ENCODE peak calls at places on chromosome 12, in nine cellular contexts. Z is foreskin fibroblast; L is tibial artery; Q is fibroblast of pulmonary artery; B is lower lobe of right lung; Y is CD4-positive, alpha-beta T cell; M is mammary epithelial cell; R is choroid plexus epithelial cell; X is GM13977. I is an unnamed sample.

GRCh38 chr12:124828264-124829007 is 35.2 kb downstream of the SCARB1 start:
- DNase-seq in Q (no peak), Y (no peak), Z (peak), R (peak), M (peak), L (no peak), B (no peak), X (no peak), I (no peak)

GRCh38 chr12:46354111-46354798 is 18.3 kb downstream of the SLC38A2 start:
- DNase-seq in R (peak), M (no peak), L (no peak), Z (no peak), B (no peak), Q (no peak), Y (no peak), X (no peak), I (no peak)

GRCh38 chr12:131066886-131067490 is 113.3 kb downstream of the ADGRD1 start:
- DNase-seq in Y (no peak), Z (no peak), M (no peak), R (no peak), Q (no peak), B (no peak), X (no peak), L (peak), I (no peak)

GRCh38 chr12:2057041-2057792 is 4.4 kb downstream of the CACNA1C start:
- DNase-seq in L (peak), R (peak), X (peak), B (peak), M (peak), Z (no peak), Y (peak), Q (peak), I (no peak)

GRCh38 chr12:47082963-47083621 is 3.3 kb upstream of the AMIGO2 start:
- DNase-seq in R (peak), Z (peak), L (no peak), Q (peak), M (peak), Y (no peak), B (no peak), X (no peak), I (no peak)

GRCh38 chr12:88934163-88934747 is 354.0 kb upstream of the KITLG start:
- DNase-seq in Y (no peak), L (no peak), R (peak), M (peak), Z (no peak), Q (peak), X (no peak), B (no peak), I (no peak)

GRCh38 chr12:124190301-124191023 is 104.4 kb upstream of the RFLNA start:
- DNase-seq in B (no peak), Y (no peak), R (no peak), Z (no peak), M (no peak), L (no peak), X (no peak), Q (no peak), I (no peak)

GRCh38 chr12:111390894-111391293 is 14.8 kb upstream of the SH2B3 start:
- DNase-seq in L (no peak), Y (no peak), R (no peak), M (no peak), Q (no peak), B (no peak), Z (no peak), X (no peak), I (no peak)

GRCh38 chr12:117809509-117809908 is 159.3 kb downstream of the KSR2 start:
- DNase-seq in Q (no peak), Y (no peak), M (no peak), Z (no peak), L (no peak), R (no peak), X (no peak), B (no peak), I (no peak)

GRCh38 chr12:105107497-105108371 is at the start of gene WASHC4:
- DNase-seq in R (peak), L (peak), X (peak), Q (peak), M (peak), Z (peak), Y (peak), B (peak), I (peak)

GRCh38 chr12:112230136-112230535 is 104.8 kb downstream of the TRAFD1 start:
- DNase-seq in Z (no peak), M (no peak), X (no peak), Q (no peak), B (no peak), Y (no peak), R (no peak), L (no peak), I (no peak)

GRCh38 chr12:26493656-26494055 is 298.3 kb downstream of the SSPN start:
- DNase-seq in L (no peak), X (no peak), Z (no peak), M (peak), Y (no peak), Q (no peak), R (no peak), B (no peak), I (no peak)

GRCh38 chr12:131755305-131756113 is 44.6 kb downstream of the SFSWAP start:
- DNase-seq in X (peak), R (peak), Z (no peak), B (no peak), Q (peak), M (no peak), Y (no peak), L (no peak), I (no peak)

GRCh38 chr12:92502417-92503028 is 200.3 kb upstream of the PLEKHG7 start:
- DNase-seq in X (peak), M (no peak), B (no peak), Z (no peak), L (no peak), Y (no peak), Q (peak), R (peak), I (no peak)
- TF ChIP-seq CTCF in X (peak), M (peak), B (peak), Z (no peak), L (no peak), Y (no peak), Q (peak), R (peak), I (no peak)

GRCh38 chr12:52214421-52214802 is 18.6 kb upstream of the KRT7 start:
- DNase-seq in B (peak), L (no peak), Q (no peak), Y (no peak), R (no peak), M (no peak), Z (no peak), X (no peak), I (no peak)
- TF ChIP-seq CTCF in B (no peak), L (no peak), Q (no peak), Y (no peak), R (peak), M (no peak), Z (no peak), X (no peak), I (no peak)

GRCh38 chr12:90953956-90954421 is 987 bp downstream of the CCER1 start:
- DNase-seq in Q (no peak), B (no peak), R (no peak), Y (no peak), Z (no peak), X (no peak), L (no peak), M (no peak), I (no peak)
- TF ChIP-seq CTCF in Q (peak), B (peak), R (peak), Y (no peak), Z (no peak), X (peak), L (no peak), M (peak), I (no peak)

GRCh38 chr12:121581681-121582439 is 1.0 kb upstream of the KDM2B start:
- DNase-seq in Q (peak), B (no peak), Y (no peak), M (no peak), R (peak), Z (peak), X (no peak), L (peak), I (no peak)
- TF ChIP-seq CTCF in Q (no peak), B (no peak), Y (no peak), M (no peak), R (no peak), Z (no peak), X (no peak), L (no peak), I (no peak)

DNA sequence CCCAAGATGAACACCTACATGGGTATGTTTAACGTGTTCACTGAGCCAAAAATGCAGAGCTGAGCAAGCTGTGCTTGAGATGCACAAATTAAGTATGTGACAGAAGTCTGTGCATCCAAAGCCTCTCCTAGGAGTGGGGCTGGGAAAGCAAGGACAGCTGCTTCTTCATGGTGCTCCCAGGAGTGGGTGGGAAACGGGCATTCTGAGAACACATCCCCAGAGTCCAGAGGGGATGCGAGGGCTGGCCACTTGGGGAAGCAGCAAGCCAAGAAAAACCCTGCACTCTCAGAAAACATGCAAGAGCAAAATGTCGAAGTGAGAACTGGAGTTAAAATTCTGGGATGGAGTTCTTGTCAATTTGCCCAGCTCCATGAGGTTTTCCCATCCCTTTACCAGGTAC is 414.3 kb downstream of the BCAT1 start:
- DNase-seq in B (no peak), L (no peak), Q (no peak), Z (no peak), R (no peak), X (no peak), M (no peak), Y (no peak), I (no peak)
- TF ChIP-seq CTCF in B (no peak), L (no peak), Q (no peak), Z (no peak), R (peak), X (no peak), M (no peak), Y (no peak), I (no peak)

DNA sequence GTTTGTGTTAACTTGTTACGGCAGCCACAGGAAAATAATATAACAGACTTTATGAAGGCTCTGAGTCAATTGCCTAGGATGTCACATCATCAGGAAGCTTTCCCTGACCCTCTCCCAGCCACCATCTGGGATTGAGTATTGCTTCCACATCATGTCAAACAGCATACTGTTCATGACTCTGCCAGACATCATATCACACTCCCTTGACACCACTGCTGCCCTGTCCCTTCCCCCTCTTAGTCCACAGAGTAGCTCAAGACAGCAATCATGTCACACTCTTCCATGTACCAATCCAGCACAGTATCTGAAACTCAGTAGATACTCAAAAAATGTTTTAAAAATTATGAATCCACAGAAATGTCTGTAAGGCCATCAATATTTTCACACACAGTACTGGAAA is 168.0 kb downstream of the PIK3C2G start:
- DNase-seq in M (no peak), B (no peak), R (no peak), Z (peak), Y (no peak), Q (no peak), X (no peak), L (no peak), I (no peak)
- TF ChIP-seq CTCF in M (no peak), B (no peak), R (no peak), Z (no peak), Y (no peak), Q (no peak), X (no peak), L (no peak), I (no peak)

GRCh38 chr12:74229671-74230070 is 308.0 kb upstream of the ATXN7L3B start:
- DNase-seq in L (no peak), B (no peak), M (no peak), Q (no peak), Y (no peak), Z (no peak), X (no peak), R (no peak), I (no peak)
- TF ChIP-seq CTCF in L (no peak), B (no peak), M (no peak), Q (no peak), Y (no peak), Z (no peak), X (no peak), R (no peak), I (no peak)

DNA sequence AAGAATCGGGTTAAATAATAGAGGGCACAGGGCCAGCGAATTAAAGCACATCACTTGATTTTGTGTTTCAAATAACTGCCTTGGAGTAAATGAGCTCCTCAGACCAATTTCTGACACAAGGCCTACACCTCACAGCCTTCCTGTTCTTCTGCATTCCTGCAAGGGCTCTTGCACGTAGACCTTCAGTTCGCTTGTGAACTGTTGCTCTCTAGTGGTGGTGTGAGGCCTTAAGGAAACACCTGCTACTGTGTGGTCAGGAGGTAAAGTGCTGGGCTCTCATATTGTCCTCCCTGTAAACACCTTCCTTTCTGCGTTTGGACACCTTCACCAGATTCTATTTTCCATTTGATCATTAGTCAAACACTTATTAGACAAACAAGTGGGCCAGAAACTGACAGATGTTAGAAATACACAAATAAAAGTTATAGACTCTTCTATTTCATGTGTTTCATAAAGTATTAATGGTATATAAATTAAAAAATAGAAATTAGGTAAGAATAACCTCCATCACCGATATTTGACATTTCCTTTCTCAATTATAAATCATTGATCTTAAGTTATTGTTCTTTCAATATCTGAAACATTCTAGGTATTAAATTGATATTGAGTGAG is 29.2 kb upstream of the KLRF1 start:
- DNase-seq in B (no peak), Q (peak), L (no peak), R (peak), M (peak), X (no peak), Y (peak), Z (peak), I (no peak)
- TF ChIP-seq CTCF in B (peak), Q (peak), L (no peak), R (peak), M (peak), X (peak), Y (peak), Z (peak), I (no peak)

GRCh38 chr12:103634732-103635131 is 47.7 kb downstream of the STAB2 start:
- DNase-seq in Z (no peak), Q (no peak), Y (no peak), X (no peak), M (no peak), R (no peak), L (no peak), B (no peak), I (no peak)

GRCh38 chr12:103635419-103635818 is 48.3 kb downstream of the STAB2 start:
- DNase-seq in R (no peak), M (no peak), X (no peak), L (no peak), Z (no peak), Q (no peak), Y (no peak), B (no peak), I (no peak)

GRCh38 chr12:103627189-103627855 is 40.2 kb downstream of the STAB2 start:
- DNase-seq in R (no peak), Y (no peak), X (no peak), Z (no peak), M (no peak), L (no peak), B (no peak), Q (no peak), I (no peak)

GRCh38 chr12:103637429-103637828 is 50.4 kb downstream of the STAB2 start:
- DNase-seq in B (no peak), X (no peak), M (no peak), Q (no peak), Z (no peak), L (no peak), R (no peak), Y (no peak), I (no peak)

GRCh38 chr12:103632554-103633216 is 45.6 kb downstream of the STAB2 start:
- DNase-seq in L (no peak), M (peak), X (peak), Z (peak), R (peak), B (peak), Q (peak), Y (peak), I (peak)
- TF ChIP-seq CTCF in L (no peak), M (peak), X (peak), Z (peak), R (peak), B (peak), Q (peak), Y (peak), I (no peak)

DNA sequence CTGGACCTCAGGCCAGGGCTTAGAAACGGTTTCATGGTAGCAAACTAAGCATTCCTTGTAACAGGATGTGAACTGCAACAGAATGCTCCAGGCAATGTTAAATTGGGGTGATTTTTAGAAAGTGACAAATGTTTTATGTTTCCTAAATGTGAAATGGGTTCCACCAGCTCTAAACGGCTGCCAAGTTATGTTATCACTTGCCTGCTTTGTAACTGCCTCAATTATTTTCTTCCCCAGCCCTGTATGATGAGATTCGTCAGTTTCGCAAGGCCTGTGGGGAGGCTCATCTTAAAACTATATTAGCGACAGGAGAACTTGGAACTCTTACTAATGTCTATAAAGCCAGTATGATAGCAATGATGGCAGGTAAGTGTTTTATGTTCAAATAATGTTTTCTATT is 70.9 kb downstream of the DERA start:
- DNase-seq in Y (no peak), Q (peak), Z (peak), L (no peak), R (peak), X (no peak), B (no peak), M (no peak), I (no peak)
- TF ChIP-seq CTCF in Y (no peak), Q (no peak), Z (no peak), L (no peak), R (no peak), X (no peak), B (no peak), M (no peak), I (no peak)

I was measured in omental fat pad.